ENCODE peak calls at places on chromosomes 16 and 17, in five cellular contexts. Y is posterior vena cava, C is AG10803, H is uterus, X is Calu3. I is an unnamed sample.

GRCh38 chr17:18172528-18173278 is 10.9 kb upstream of the ALKBH5 start:
- DNase-seq in X (no peak), H (no peak), Y (no peak), C (peak), I (no peak)

GRCh38 chr17:34207572-34207971 is 47.5 kb upstream of the CCL2 start:
- DNase-seq in Y (no peak), H (no peak), C (peak), X (no peak), I (no peak)

GRCh38 chr17:40307001-40307690 is 1.8 kb upstream of the RARA start:
- DNase-seq in C (peak), X (peak), Y (no peak), H (peak), I (no peak)

GRCh38 chr17:3865166-3865565 is 19.1 kb upstream of the NCBP3 start:
- DNase-seq in Y (no peak), H (no peak), C (no peak), X (no peak), I (peak)

GRCh38 chr17:49508061-49508865 is 13.2 kb downstream of the NGFR start:
- DNase-seq in H (no peak), C (peak), X (peak), Y (no peak), I (no peak)

GRCh38 chr17:64022631-64023063 is 2.2 kb upstream of the ICAM2 start:
- DNase-seq in X (no peak), C (no peak), Y (no peak), H (no peak), I (no peak)

GRCh38 chr16:49489686-49490320 is 116.2 kb downstream of the C16orf78 start:
- DNase-seq in C (no peak), X (no peak), H (no peak), Y (peak), I (no peak)

GRCh38 chr17:77852666-77853207 is 105.8 kb upstream of the TNRC6C start:
- DNase-seq in X (no peak), C (no peak), Y (no peak), H (no peak), I (no peak)

GRCh38 chr17:68344701-68345136 is 53.4 kb downstream of the ARSG start:
- DNase-seq in C (no peak), Y (no peak), X (no peak), H (no peak), I (no peak)

GRCh38 chr16:67968440-67969285 is at the start of gene SLC12A4:
- DNase-seq in H (peak), C (peak), Y (peak), X (peak), I (peak)

GRCh38 chr16:6725634-6726331 is 606.9 kb upstream of the RBFOX1 start:
- DNase-seq in C (no peak), Y (no peak), X (no peak), H (no peak), I (no peak)

GRCh38 chr17:55500103-55500502 is 11.1 kb downstream of the SMIM36 start:
- DNase-seq in H (no peak), C (no peak), X (no peak), Y (no peak), I (no peak)

GRCh38 chr17:81868674-81869220 is 2.4 kb downstream of the ARHGDIA start:
- DNase-seq in X (no peak), C (peak), Y (peak), H (peak), I (peak)

GRCh38 chr16:27222499-27223225 is 19.3 kb downstream of the KDM8 start:
- DNase-seq in X (no peak), Y (no peak), H (peak), C (peak), I (peak)

GRCh38 chr17:36755586-36755985 is 154.2 kb downstream of the MRM1 start:
- DNase-seq in Y (peak), H (no peak), X (peak), C (no peak), I (no peak)

GRCh38 chr16:17027488-17028129 is 443.2 kb downstream of the XYLT1 start:
- DNase-seq in H (no peak), Y (no peak), X (no peak), C (no peak), I (no peak)

GRCh38 chr17:57750930-57751329 is 5.8 kb upstream of the CCDC182 start:
- DNase-seq in C (no peak), X (no peak), Y (no peak), H (no peak), I (no peak)

GRCh38 chr16:85498607-85499006 is 114.5 kb upstream of the GSE1 start:
- DNase-seq in H (no peak), Y (no peak), X (no peak), C (no peak), I (no peak)

GRCh38 chr17:15263206-15263579 is 1.9 kb downstream of the PMP22 start:
- DNase-seq in X (peak), C (peak), Y (peak), H (peak), I (peak)

GRCh38 chr16:29877266-29877961 is 14.4 kb upstream of the CDIPT start:
- DNase-seq in H (no peak), C (no peak), X (no peak), Y (no peak), I (no peak)

GRCh38 chr16:85036398-85037049 is 8.9 kb downstream of the KIAA0513 start:
- DNase-seq in C (no peak), Y (no peak), H (no peak), X (no peak), I (no peak)

GRCh38 chr17:61250335-61250890 is 149.2 kb upstream of the TBX2 start:
- DNase-seq in H (no peak), Y (no peak), C (peak), X (no peak), I (no peak)

GRCh38 chr17:63973930-63974593 is 1.3 kb upstream of the SCN4A start:
- DNase-seq in H (no peak), Y (no peak), X (peak), C (peak), I (peak)

GRCh38 chr17:27577124-27577761 is 53.7 kb upstream of the LGALS9 start:
- DNase-seq in X (no peak), C (peak), H (no peak), Y (no peak), I (peak)

GRCh38 chr17:49372428-49372827 is 10.4 kb upstream of the ZNF652 start:
- DNase-seq in X (no peak), Y (no peak), C (no peak), H (no peak), I (no peak)

GRCh38 chr16:74608944-74609343 is 2.0 kb upstream of the GLG1 start:
- DNase-seq in X (no peak), C (no peak), H (no peak), Y (no peak), I (no peak)

GRCh38 chr16:89593841-89594240 is 18.3 kb downstream of the CPNE7 start:
- DNase-seq in X (no peak), H (no peak), Y (no peak), C (no peak), I (no peak)

GRCh38 chr16:86229866-86230656 is 280.3 kb upstream of the FOXF1 start:
- DNase-seq in H (no peak), Y (peak), X (no peak), C (no peak), I (no peak)

GRCh38 chr17:48438662-48439061 is 8.6 kb upstream of the SKAP1 start:
- DNase-seq in H (no peak), Y (no peak), X (no peak), C (no peak), I (no peak)

GRCh38 chr17:2852211-2852610 is 56.0 kb downstream of the RAP1GAP2 start:
- DNase-seq in C (no peak), X (no peak), Y (no peak), H (no peak), I (no peak)

GRCh38 chr16:78034530-78034929 is 12.2 kb downstream of the CLEC3A start:
- DNase-seq in C (no peak), X (no peak), H (no peak), Y (no peak), I (no peak)

GRCh38 chr17:45705123-45706009 is 78.8 kb upstream of the CRHR1 start:
- DNase-seq in Y (peak), X (peak), H (no peak), C (no peak), I (peak)

I was measured in hepatic stellate cell.